ENCODE peak calls at places on chromosomes 12 and 14, in ten cellular contexts. D is HFFc6; E is EH; N is HCEC 1CT; A is posterior cingulate gyrus; I is HFF-Myc; H is GDM1; J is activated effector memory CD4-positive, alpha-beta T cell treated with Interleukin-2 at 50 U/mL for 16 hours; P is Peyer's patch; R is naive thymus-derived CD8-positive, alpha-beta T cell. X is an unnamed sample.

GRCh38 chr12:91111366-91112321 is at the start of gene LUM:
- DNase-seq in A (no peak), P (peak), J (no peak), N (peak), D (peak), H (no peak), I (peak), R (no peak), E (peak), X (peak)

GRCh38 chr12:9731797-9732196 is 1.1 kb downstream of the CLECL1 start:
- DNase-seq in J (no peak), I (no peak), P (no peak), D (no peak), A (no peak), R (no peak), E (no peak), N (no peak), H (no peak), X (no peak)

GRCh38 chr12:57810450-57810849 is 8.1 kb downstream of the AVIL start:
- DNase-seq in H (no peak), R (no peak), I (no peak), J (no peak), D (peak), A (no peak), E (peak), P (no peak), N (peak), X (no peak)

GRCh38 chr12:70008944-70009343 is 183.9 kb downstream of the MYRFL start:
- DNase-seq in R (no peak), E (no peak), I (no peak), J (no peak), D (no peak), A (no peak), H (no peak), N (no peak), P (no peak), X (no peak)

GRCh38 chr14:97336179-97336578 is 539.0 kb downstream of the VRK1 start:
- DNase-seq in D (no peak), I (no peak), R (no peak), J (no peak), E (no peak), P (no peak), A (no peak), H (no peak), N (no peak), X (no peak)

GRCh38 chr12:27778206-27778605 is 1.8 kb upstream of the KLHL42 start:
- DNase-seq in P (no peak), I (no peak), H (no peak), D (no peak), E (no peak), N (no peak), R (no peak), J (no peak), A (no peak), X (no peak)

GRCh38 chr14:102182190-102182589 is 42.5 kb downstream of the WDR20 start:
- DNase-seq in R (no peak), E (peak), A (no peak), P (no peak), H (no peak), D (peak), N (peak), I (peak), J (no peak), X (no peak)

GRCh38 chr14:57712101-57712500 is 153.8 kb downstream of the SLC35F4 start:
- DNase-seq in D (no peak), N (no peak), E (no peak), I (no peak), J (no peak), P (no peak), H (no peak), R (no peak), A (no peak), X (no peak)

GRCh38 chr12:104467346-104467837 is 10.6 kb downstream of the CHST11 start:
- DNase-seq in D (no peak), E (no peak), A (no peak), J (no peak), H (no peak), R (no peak), N (no peak), I (no peak), P (no peak), X (no peak)

GRCh38 chr12:49621651-49622500 is 1.5 kb upstream of the PRPF40B start:
- DNase-seq in J (no peak), E (no peak), D (no peak), A (no peak), R (no peak), I (no peak), N (no peak), H (no peak), P (no peak), X (peak)

GRCh38 chr14:105508601-105509000 is 17.6 kb downstream of the TEDC1 start:
- DNase-seq in A (peak), D (no peak), N (no peak), I (no peak), P (no peak), E (no peak), J (no peak), R (no peak), H (no peak), X (peak)

GRCh38 chr14:98708555-98708954 is 563.4 kb downstream of the BCL11B start:
- DNase-seq in D (no peak), J (no peak), N (no peak), A (no peak), R (no peak), I (no peak), H (no peak), P (no peak), E (no peak), X (no peak)

GRCh38 chr14:94374749-94375148 is 13.7 kb downstream of the SERPINA1 start:
- DNase-seq in P (no peak), I (no peak), E (no peak), N (no peak), H (no peak), R (no peak), D (no peak), A (no peak), J (no peak), X (peak)

GRCh38 chr12:75982974-75983660 is 48.5 kb downstream of the PHLDA1 start:
- DNase-seq in R (no peak), D (no peak), P (no peak), I (no peak), E (no peak), H (no peak), J (no peak), N (peak), A (no peak), X (no peak)

GRCh38 chr12:74538491-74539258 is 1.0 kb downstream of the ATXN7L3B start:
- DNase-seq in D (no peak), J (peak), R (no peak), P (peak), A (no peak), H (no peak), E (peak), N (no peak), I (no peak), X (no peak)

GRCh38 chr12:59737725-59738463 is 142.1 kb downstream of the SLC16A7 start:
- DNase-seq in N (peak), R (no peak), J (no peak), E (peak), I (no peak), P (no peak), A (no peak), H (no peak), D (no peak), X (no peak)

GRCh38 chr12:101857043-101857558 is 20.3 kb upstream of the DRAM1 start:
- DNase-seq in H (no peak), D (peak), I (peak), A (no peak), N (peak), P (no peak), E (peak), R (no peak), J (no peak), X (no peak)

GRCh38 chr12:92485356-92486348 is 217.1 kb upstream of the PLEKHG7 start:
- DNase-seq in I (no peak), A (no peak), E (no peak), H (no peak), D (no peak), R (no peak), N (peak), P (no peak), J (no peak), X (no peak)

GRCh38 chr14:68137704-68138619 is 318.4 kb downstream of the RAD51B start:
- DNase-seq in E (peak), R (no peak), D (peak), H (no peak), A (no peak), N (peak), P (no peak), I (peak), J (no peak), X (peak)

GRCh38 chr14:47966411-47966810 is 291.0 kb upstream of the MDGA2 start:
- DNase-seq in H (no peak), R (no peak), P (no peak), I (no peak), N (no peak), D (no peak), A (no peak), E (no peak), J (no peak), X (no peak)

GRCh38 chr12:3523058-3523457 is 32.1 kb downstream of the PRMT8 start:
- DNase-seq in D (no peak), R (no peak), E (peak), P (no peak), A (no peak), H (no peak), I (no peak), J (no peak), N (peak), X (no peak)

GRCh38 chr14:72816287-72816686 is 77.6 kb downstream of the DPF3 start:
- DNase-seq in H (no peak), I (no peak), D (no peak), N (no peak), A (no peak), P (no peak), E (no peak), J (no peak), R (no peak), X (no peak)

GRCh38 chr14:55794655-55795583 is 214.9 kb downstream of the KTN1 start:
- DNase-seq in D (peak), N (peak), J (no peak), E (peak), I (no peak), P (no peak), A (no peak), H (no peak), R (no peak), X (no peak)

GRCh38 chr12:48965447-48965846 is 6.1 kb downstream of the WNT10B start:
- DNase-seq in N (peak), I (no peak), R (no peak), P (no peak), J (no peak), A (no peak), E (peak), D (peak), H (no peak), X (peak)

GRCh38 chr14:90319173-90319572 is 12.6 kb downstream of the NRDE2 start:
- DNase-seq in D (peak), H (no peak), E (peak), A (no peak), I (no peak), R (no peak), J (no peak), P (no peak), N (peak), X (no peak)

GRCh38 chr14:66493750-66494149 is 7.6 kb downstream of the CCDC196 start:
- DNase-seq in N (no peak), I (no peak), R (no peak), H (no peak), A (no peak), J (no peak), E (no peak), D (no peak), P (no peak), X (no peak)

GRCh38 chr12:67193705-67194104 is 75.5 kb upstream of the CAND1 start:
- DNase-seq in H (no peak), N (no peak), I (peak), D (no peak), A (no peak), P (no peak), R (no peak), J (no peak), E (peak), X (peak)

GRCh38 chr12:62166525-62166924 is 93.7 kb upstream of the USP15 start:
- DNase-seq in R (no peak), P (no peak), J (no peak), I (no peak), H (no peak), A (no peak), E (peak), N (no peak), D (peak), X (no peak)

GRCh38 chr12:68885381-68885780 is 47.6 kb downstream of the CPM start:
- DNase-seq in P (no peak), N (no peak), H (no peak), D (no peak), R (no peak), J (no peak), E (no peak), A (no peak), I (no peak), X (no peak)

GRCh38 chr14:50944647-50945413 is 547 bp upstream of the PYGL start:
- DNase-seq in J (no peak), H (no peak), N (peak), P (peak), I (no peak), E (peak), A (no peak), D (no peak), R (no peak), X (no peak)

GRCh38 chr12:132117558-132117875 is 26.6 kb downstream of the DDX51 start:
- DNase-seq in I (no peak), E (no peak), P (no peak), R (no peak), H (no peak), J (no peak), N (no peak), D (no peak), A (no peak), X (peak)

GRCh38 chr14:68140111-68140741 is 320.6 kb downstream of the RAD51B start:
- DNase-seq in E (peak), I (peak), J (no peak), N (peak), D (peak), R (no peak), P (no peak), A (no peak), H (no peak), X (no peak)

GRCh38 chr12:22527999-22528398 is 16.3 kb downstream of the C2CD5 start:
- DNase-seq in A (no peak), N (peak), D (peak), J (no peak), R (no peak), E (peak), P (no peak), H (no peak), I (no peak), X (no peak)

GRCh38 chr12:47732504-47732903 is 7.2 kb upstream of the ENDOU start:
- DNase-seq in A (no peak), H (no peak), P (no peak), E (no peak), D (no peak), N (no peak), I (no peak), J (no peak), R (no peak), X (no peak)

GRCh38 chr12:77152623-77153193 is 87.3 kb upstream of the E2F7 start:
- DNase-seq in R (no peak), I (peak), A (no peak), J (no peak), E (peak), N (peak), P (no peak), H (no peak), D (peak), X (peak)

GRCh38 chr12:14993537-14994266 is 20.9 kb downstream of the PDE6H start:
- DNase-seq in H (no peak), E (peak), P (no peak), J (no peak), A (no peak), D (peak), R (no peak), N (peak), I (no peak), X (no peak)